ENCODE peak calls at places on chromosomes 6 and 20, in nine cellular contexts. A, U, G, J, P, Q, Z, Y and L are unnamed samples. For H3K4me1, the result is how much of the 10 kb centered on the place peaks cover.

GRCh38 chr20:57849868-57850215 is 140.0 kb upstream of the PMEPA1 start:
- DNase-seq in G (no peak), A (no peak), U (no peak), Q (no peak), P (no peak), Y (no peak), Z (no peak), J (no peak), L (no peak)

GRCh38 chr20:10447028-10447427 is 11.9 kb downstream of the SLX4IP start:
- DNase-seq in Y (no peak), Z (peak), J (peak), G (no peak), Q (no peak), P (no peak), U (no peak), A (no peak), L (no peak)

GRCh38 chr6:170295519-170296422 is 4.9 kb upstream of the DLL1 start:
- DNase-seq in G (peak), J (no peak), Y (peak), P (no peak), A (no peak), Z (peak), U (peak), Q (no peak), L (peak)

GRCh38 chr6:32188381-32189081 is 1.5 kb downstream of the PBX2 start:
- DNase-seq in P (peak), Z (no peak), G (peak), U (no peak), A (peak), Q (peak), Y (no peak), J (no peak), L (no peak)

GRCh38 chr20:10286356-10286755 is 67.7 kb downstream of the SNAP25 start:
- DNase-seq in U (no peak), G (no peak), P (no peak), Z (no peak), A (no peak), Y (no peak), Q (no peak), J (no peak), L (no peak)

GRCh38 chr6:118333772-118334171 is 214.3 kb upstream of the PLN start:
- DNase-seq in P (no peak), Z (no peak), Y (no peak), A (no peak), Q (no peak), G (no peak), U (no peak), J (no peak), L (no peak)

GRCh38 chr6:44006872-44007303 is 120.4 kb downstream of the MRPL14 start:
- DNase-seq in A (no peak), P (no peak), Q (no peak), G (no peak), J (no peak), Y (no peak), U (no peak), Z (no peak), L (no peak)

GRCh38 chr20:41650221-41650948 is 32.2 kb upstream of the CHD6 start:
- DNase-seq in G (no peak), A (no peak), J (no peak), Y (no peak), U (peak), Q (no peak), P (no peak), Z (peak), L (no peak)

GRCh38 chr6:12017876-12018401 is 5.8 kb downstream of the HIVEP1 start:
- DNase-seq in J (no peak), Z (no peak), G (no peak), P (no peak), Y (no peak), A (no peak), Q (no peak), U (no peak), L (peak)

GRCh38 chr6:138393871-138394783 is 9.9 kb upstream of the HEBP2 start:
- DNase-seq in P (no peak), U (no peak), Y (no peak), A (no peak), Z (no peak), J (no peak), Q (no peak), G (no peak), L (no peak)

GRCh38 chr6:157682856-157683481 is 140.1 kb upstream of the SNX9 start:
- DNase-seq in Y (no peak), J (no peak), P (no peak), U (no peak), A (peak), Q (no peak), G (no peak), Z (no peak), L (no peak)

GRCh38 chr6:125149256-125150144 is 4.1 kb upstream of the TPD52L1 start:
- DNase-seq in Z (no peak), A (no peak), Q (no peak), G (no peak), J (no peak), P (no peak), Y (no peak), U (no peak), L (no peak)

GRCh38 chr20:49919009-49919408 is 3.7 kb upstream of the SPATA2 start:
- DNase-seq in U (no peak), Q (peak), A (no peak), P (no peak), J (no peak), Y (no peak), Z (no peak), G (no peak), L (no peak)
- H3K4me1 ChIP-seq in U (under half), Q (under half), A (under half), P (under half), J (under half), Y (under half), Z (under half), G (under half), L (under half)

DNA sequence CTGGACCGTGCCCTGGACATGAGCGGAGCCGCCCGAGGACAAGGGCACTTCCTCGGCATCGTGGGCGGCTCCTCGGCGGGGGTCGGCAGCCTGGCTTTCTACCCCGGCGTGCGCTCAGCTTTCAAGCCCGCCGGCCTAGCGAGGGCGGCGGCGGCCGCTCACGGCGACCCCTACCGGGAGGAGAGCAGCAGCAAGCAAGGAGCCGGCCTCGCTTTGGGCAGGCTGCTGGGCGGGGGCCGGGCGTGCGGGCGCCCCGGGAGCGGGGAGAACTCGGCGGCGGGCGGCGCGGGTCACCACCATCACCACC is 6.7 kb downstream of the PRDM13 start:
- DNase-seq in A (no peak), P (no peak), U (no peak), Y (peak), Q (no peak), J (no peak), Z (no peak), G (no peak), L (peak)
- TF ChIP-seq CTCF in A (peak), P (no peak), U (peak), Y (no peak), Q (no peak), J (no peak), Z (no peak), G (no peak), L (peak)

DNA sequence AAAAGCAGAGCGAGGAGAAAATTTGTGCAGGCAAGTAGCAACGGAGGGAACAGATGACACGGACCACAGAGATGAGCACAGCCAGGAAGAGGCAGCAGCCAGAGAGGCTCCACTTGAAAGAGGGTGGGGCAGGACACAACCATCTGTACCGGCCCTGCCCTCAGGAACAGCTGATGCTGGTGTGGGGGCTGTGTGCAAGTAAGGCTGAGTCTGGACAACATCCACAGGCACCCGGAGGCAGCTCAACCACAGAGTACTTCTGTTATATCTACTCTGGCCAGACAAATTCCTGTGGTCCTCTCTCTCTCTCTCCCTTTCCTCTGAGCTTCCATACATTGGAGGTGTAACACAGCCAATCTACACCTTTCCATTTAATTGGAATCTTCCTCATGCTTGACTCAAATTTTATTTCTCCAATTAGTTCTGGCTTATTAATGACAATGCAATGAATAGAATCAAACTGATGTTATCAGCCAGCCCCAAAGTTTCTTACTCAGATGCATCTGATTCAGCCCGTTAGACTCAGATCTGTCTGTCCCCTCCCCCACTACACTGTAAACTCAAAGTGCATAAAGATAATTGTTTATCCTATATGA is 24.9 kb downstream of the KIF13A start:
- DNase-seq in P (peak), G (no peak), U (peak), Z (no peak), A (peak), Q (peak), J (no peak), Y (no peak), L (no peak)
- TF ChIP-seq POLR2A in P (no peak), G (no peak), U (no peak), Z (no peak), A (no peak), Q (no peak), J (no peak), Y (no peak), L (no peak)

GRCh38 chr6:3364391-3364790 is 92.5 kb downstream of the SLC22A23 start:
- DNase-seq in P (no peak), Q (no peak), J (no peak), Z (peak), Y (no peak), A (no peak), U (peak), G (no peak), L (no peak)

GRCh38 chr6:3367630-3368029 is 89.2 kb downstream of the SLC22A23 start:
- DNase-seq in P (no peak), A (no peak), Z (no peak), J (no peak), G (no peak), U (no peak), Y (no peak), Q (no peak), L (no peak)

GRCh38 chr6:3369985-3370360 is 86.9 kb downstream of the SLC22A23 start:
- DNase-seq in Q (no peak), P (no peak), J (no peak), Z (no peak), A (no peak), Y (no peak), G (no peak), U (no peak), L (no peak)

GRCh38 chr6:3368701-3369100 is 88.1 kb downstream of the SLC22A23 start:
- DNase-seq in Y (no peak), Q (peak), Z (no peak), P (no peak), A (no peak), J (no peak), U (no peak), G (no peak), L (no peak)

DNA sequence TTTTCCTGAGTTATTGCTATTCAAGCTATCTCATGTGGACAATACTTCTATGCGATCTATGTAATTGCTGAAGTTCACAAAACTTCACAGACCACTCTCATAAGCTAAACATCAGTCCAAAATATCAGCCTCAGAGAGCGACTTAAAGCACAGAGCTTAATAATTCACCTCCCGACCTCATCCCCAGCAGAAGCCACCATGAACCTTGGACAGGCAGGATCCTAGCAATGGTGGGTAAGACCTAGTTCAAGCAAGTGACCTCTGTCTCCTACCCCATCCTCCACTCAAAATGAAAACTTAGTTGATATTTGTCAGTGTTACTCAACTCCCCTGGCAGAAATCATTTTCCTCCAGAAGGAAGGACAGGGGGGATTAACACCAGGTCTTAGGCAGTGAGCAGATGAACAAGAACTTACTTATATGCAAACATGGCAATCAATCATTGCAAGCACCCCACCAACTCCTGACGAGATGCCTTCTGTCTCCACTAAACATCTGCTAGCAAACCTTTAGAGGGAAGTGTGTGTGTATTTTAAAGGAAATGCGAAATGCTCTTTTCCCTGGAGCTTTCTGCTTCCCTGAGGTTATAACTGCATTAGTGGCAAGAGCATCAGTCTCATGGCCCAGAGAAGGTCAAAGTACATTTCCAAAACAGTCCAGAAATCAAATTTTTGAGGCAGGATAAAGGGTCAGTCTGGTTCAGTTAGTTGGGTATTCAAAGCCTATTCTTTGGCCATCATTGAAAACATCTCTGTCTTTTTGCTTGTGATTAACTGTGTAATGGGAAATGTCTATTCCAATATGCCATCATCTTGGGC is 90.0 kb downstream of the SLC22A23 start:
- DNase-seq in G (no peak), J (no peak), Z (no peak), A (no peak), P (no peak), Q (no peak), Y (no peak), U (no peak), L (no peak)
- H3K4me1 ChIP-seq in G (under half), J (under half), Z (under half), A (under half), P (under half), Q (under half), Y (under half), U (half or more), L (under half)

DNA sequence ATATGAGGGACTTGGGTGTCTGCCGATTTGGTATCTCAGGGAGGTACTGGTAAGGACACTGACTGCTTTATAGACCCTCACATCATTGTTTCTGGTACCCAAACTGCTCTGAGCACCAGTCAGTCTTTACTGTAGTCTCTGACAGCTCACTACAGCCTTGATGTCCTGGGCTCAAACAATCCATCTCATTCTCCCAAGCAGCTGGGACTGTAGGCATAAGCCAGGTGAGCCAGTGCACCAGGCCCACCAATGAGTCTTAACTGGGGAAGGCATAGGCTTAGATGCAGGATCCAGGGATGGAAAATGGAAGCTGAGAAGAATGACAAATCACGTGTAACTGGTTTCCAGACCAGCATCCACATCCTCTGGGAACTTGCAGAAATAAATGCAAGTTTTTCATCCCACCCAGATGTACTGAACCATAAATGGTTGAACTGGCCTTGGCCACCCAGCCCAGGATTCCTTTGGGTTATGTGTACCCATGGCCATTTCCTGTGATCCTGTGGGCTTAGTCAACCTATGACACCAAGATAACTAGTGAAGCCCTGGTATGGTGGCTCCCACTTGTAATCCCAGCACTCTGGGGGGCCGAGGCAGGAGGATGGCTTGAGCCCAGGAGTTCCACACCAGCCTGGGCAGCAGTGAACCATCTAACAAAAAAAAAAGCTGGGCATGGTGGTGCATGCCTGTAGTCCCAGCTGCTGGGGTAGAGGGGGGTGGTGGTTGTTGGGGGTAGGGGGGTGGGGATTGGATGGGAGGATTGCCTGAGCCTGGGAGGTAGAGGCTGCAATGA is 5.8 kb downstream of the TUBB start:
- DNase-seq in P (no peak), A (no peak), Y (no peak), Z (no peak), U (no peak), Q (no peak), G (no peak), J (no peak), L (peak)
- TF ChIP-seq CTCF in P (no peak), A (no peak), Y (no peak), Z (no peak), U (no peak), Q (no peak), G (no peak), J (no peak), L (no peak)

GRCh38 chr6:137044366-137045220 is at the start of gene IL20RA:
- DNase-seq in G (peak), P (peak), J (no peak), Q (peak), A (peak), U (peak), Y (peak), Z (peak), L (peak)
- TF ChIP-seq POLR2A in G (no peak), P (no peak), J (no peak), Q (no peak), A (no peak), U (peak), Y (no peak), Z (no peak), L (no peak)

DNA sequence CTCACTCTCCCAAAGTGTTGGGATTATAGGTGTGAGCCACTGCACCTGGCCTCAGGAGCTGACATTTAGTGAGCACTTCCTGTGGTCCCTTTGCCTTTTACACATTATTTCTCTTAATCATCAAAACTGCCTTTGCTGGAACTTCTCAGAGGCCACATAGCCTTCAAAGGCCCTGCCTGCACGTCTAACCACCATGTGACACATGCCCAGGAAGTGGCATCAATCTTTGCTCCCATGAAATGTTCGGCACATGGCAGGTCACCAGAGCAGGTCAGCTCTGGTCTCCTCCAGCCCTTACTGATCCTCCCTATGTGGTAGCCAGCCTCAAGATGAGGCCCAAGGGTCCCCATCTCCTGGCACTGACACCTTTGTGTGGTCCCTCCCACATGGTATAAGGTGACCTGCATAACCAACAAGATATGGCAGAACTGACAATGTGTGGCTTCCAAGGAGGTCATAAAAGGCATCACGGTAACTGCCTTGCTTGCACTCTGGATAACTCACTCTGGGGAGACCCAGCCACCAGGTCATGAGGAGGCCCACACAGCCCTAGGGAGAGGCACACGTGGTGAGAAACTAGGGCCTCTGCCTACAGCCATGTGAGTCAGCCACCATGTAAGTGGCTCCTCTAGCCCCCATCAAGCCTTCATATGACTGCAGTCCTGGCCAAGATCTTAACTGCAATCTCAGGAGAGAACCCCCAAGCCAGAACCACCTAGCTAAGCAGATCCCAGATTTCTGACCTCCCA is 28.8 kb upstream of the HMGA1 start:
- DNase-seq in U (no peak), G (no peak), A (no peak), Q (no peak), P (no peak), J (no peak), Z (no peak), Y (no peak), L (no peak)
- H3K4me1 ChIP-seq in U (under half), G (under half), A (under half), Q (under half), P (under half), J (under half), Z (under half), Y (under half), L (under half)

GRCh38 chr6:3453410-3453809 is 3.4 kb downstream of the SLC22A23 start:
- DNase-seq in U (no peak), J (no peak), G (no peak), Y (no peak), Q (no peak), Z (no peak), A (no peak), P (no peak), L (no peak)
- TF ChIP-seq CTCF in U (no peak), J (no peak), G (no peak), Y (no peak), Q (no peak), Z (no peak), A (no peak), P (no peak), L (no peak)

GRCh38 chr20:63625771-63626423 is 1.0 kb downstream of the GMEB2 start:
- DNase-seq in Z (no peak), P (no peak), J (no peak), A (peak), Q (no peak), Y (no peak), U (no peak), G (peak), L (peak)

GRCh38 chr20:63627129-63627699 is 313 bp upstream of the GMEB2 start:
- DNase-seq in Z (peak), G (peak), A (peak), Y (peak), Q (peak), U (peak), P (peak), J (peak), L (peak)

GRCh38 chr20:63627700-63628245 is 872 bp upstream of the GMEB2 start:
- DNase-seq in Y (no peak), G (no peak), Q (no peak), Z (no peak), U (no peak), P (no peak), J (no peak), A (no peak), L (peak)

GRCh38 chr20:63628246-63628975 is 1.5 kb upstream of the GMEB2 start:
- DNase-seq in Z (peak), A (peak), Q (peak), G (peak), J (peak), U (peak), P (peak), Y (peak), L (peak)

GRCh38 chr20:63626424-63627128 is at the start of gene GMEB2:
- DNase-seq in Q (peak), J (peak), P (peak), Z (peak), U (peak), Y (peak), A (peak), G (no peak), L (peak)
- TF ChIP-seq POLR2A in Q (peak), J (peak), P (peak), Z (no peak), U (peak), Y (peak), A (peak), G (peak), L (no peak)

DNA sequence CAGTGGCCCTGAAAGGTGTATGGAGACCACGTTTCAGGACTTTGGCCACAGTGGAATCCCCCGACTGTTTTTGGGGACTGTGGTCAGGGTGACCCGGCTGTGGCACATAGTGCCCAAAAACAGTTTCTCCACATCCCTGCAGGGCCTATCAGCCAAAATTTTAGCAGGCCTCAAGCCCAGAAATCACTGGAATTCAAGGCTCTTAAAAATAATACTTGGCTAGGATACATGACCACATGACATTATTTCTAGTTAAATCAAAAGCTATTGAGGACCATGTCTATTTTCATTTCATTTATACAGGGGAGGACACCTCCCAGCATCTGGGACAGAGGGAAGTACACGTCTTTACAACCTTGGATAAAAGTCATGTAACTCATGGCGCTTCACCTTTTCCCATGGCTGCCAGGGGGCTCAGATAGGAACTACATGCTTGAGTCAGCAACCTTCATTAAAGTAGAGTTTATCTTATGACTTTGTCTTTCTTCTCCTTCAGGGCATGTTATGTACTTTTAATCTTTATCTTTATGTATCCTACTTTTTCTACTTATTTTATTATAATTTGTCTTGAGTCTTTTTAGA is 70.8 kb upstream of the CD93 start:
- DNase-seq in U (no peak), Y (no peak), G (no peak), Q (no peak), P (no peak), J (no peak), A (no peak), Z (no peak), L (no peak)
- H3K4me1 ChIP-seq in U (under half), Y (under half), G (under half), Q (under half), P (under half), J (under half), A (under half), Z (under half), L (under half)